ENCODE peak calls at places on chromosome 3, in five cellular contexts. N is OCI-LY7, Z is mammary epithelial cell, J is IMR-90, C is K562. E is an unnamed sample.

GRCh38 chr3:184742676-184743135 is 30.8 kb upstream of the MAGEF1 start:
- DNase-seq in N (no peak), Z (no peak), J (no peak), C (peak), E (no peak)

GRCh38 chr3:178419078-178419477 is 117.2 kb upstream of the KCNMB2 start:
- DNase-seq in N (no peak), Z (peak), J (peak), C (no peak), E (no peak)

GRCh38 chr3:114745322-114746240 is 401.5 kb downstream of the ZBTB20 start:
- DNase-seq in N (no peak), Z (peak), J (peak), C (no peak), E (no peak)

GRCh38 chr3:106611841-106612240 is 743.0 kb upstream of the CBLB start:
- DNase-seq in N (no peak), Z (no peak), J (no peak), C (no peak), E (no peak)

GRCh38 chr3:16448691-16449090 is 64.8 kb downstream of the RFTN1 start:
- DNase-seq in N (peak), Z (peak), J (peak), C (no peak), E (peak)

GRCh38 chr3:142809259-142809658 is 79.6 kb downstream of the PCOLCE2 start:
- DNase-seq in N (no peak), Z (no peak), J (no peak), C (no peak), E (no peak)

GRCh38 chr3:15794842-15795562 is 2.8 kb downstream of the ANKRD28 start:
- DNase-seq in N (no peak), Z (no peak), J (no peak), C (no peak), E (no peak)

GRCh38 chr3:180989291-180990163 is at the start of gene DNAJC19:
- DNase-seq in N (peak), Z (peak), J (peak), C (peak), E (peak)

GRCh38 chr3:157782236-157782635 is 279.0 kb upstream of the VEPH1 start:
- DNase-seq in N (no peak), Z (no peak), J (peak), C (no peak), E (no peak)

GRCh38 chr3:13064964-13065363 is 8.3 kb downstream of the IQSEC1 start:
- DNase-seq in N (no peak), Z (no peak), J (no peak), C (no peak), E (no peak)

GRCh38 chr3:115905871-115906270 is 282.6 kb downstream of the GAP43 start:
- DNase-seq in N (no peak), Z (no peak), J (no peak), C (no peak), E (no peak)

GRCh38 chr3:58535531-58536500 is 1.2 kb downstream of the ACOX2 start:
- DNase-seq in N (no peak), Z (peak), J (no peak), C (peak), E (no peak)

GRCh38 chr3:126971891-126972351 is 11.0 kb upstream of the PLXNA1 start:
- DNase-seq in N (no peak), Z (no peak), J (peak), C (no peak), E (no peak)

GRCh38 chr3:187017511-187018230 is 87.3 kb downstream of the ST6GAL1 start:
- DNase-seq in N (no peak), Z (no peak), J (no peak), C (no peak), E (no peak)

GRCh38 chr3:30421261-30421660 is 185.1 kb upstream of the TGFBR2 start:
- DNase-seq in N (no peak), Z (peak), J (peak), C (no peak), E (no peak)

GRCh38 chr3:192060160-192060783 is 599.3 kb downstream of the PYDC2 start:
- DNase-seq in N (no peak), Z (no peak), J (no peak), C (no peak), E (no peak)

GRCh38 chr3:128416578-128417150 is 50.0 kb downstream of the DNAJB8 start:
- DNase-seq in N (no peak), Z (peak), J (peak), C (peak), E (no peak)

GRCh38 chr3:119034256-119035013 is at the start of gene IGSF11:
- DNase-seq in N (peak), Z (peak), J (peak), C (peak), E (no peak)

GRCh38 chr3:117278424-117279190 is 569.0 kb downstream of the TUSC7 start:
- DNase-seq in N (no peak), Z (no peak), J (peak), C (no peak), E (no peak)

GRCh38 chr3:146274833-146275232 is 23.9 kb upstream of the PLSCR4 start:
- DNase-seq in N (no peak), Z (peak), J (peak), C (no peak), E (no peak)

GRCh38 chr3:57036952-57037351 is 23.5 kb upstream of the SPATA12 start:
- DNase-seq in N (no peak), Z (no peak), J (no peak), C (no peak), E (no peak)

GRCh38 chr3:117600112-117600511 is 890.5 kb downstream of the TUSC7 start:
- DNase-seq in N (peak), Z (no peak), J (no peak), C (no peak), E (no peak)

GRCh38 chr3:104066658-104067057 is 1300.1 kb upstream of the ALCAM start:
- DNase-seq in N (no peak), Z (peak), J (no peak), C (no peak), E (no peak)

GRCh38 chr3:167736264-167736787 is 805 bp downstream of the SERPINI1 start:
- DNase-seq in N (no peak), Z (no peak), J (no peak), C (no peak), E (no peak)

GRCh38 chr3:135081451-135082434 is 286.7 kb downstream of the EPHB1 start:
- DNase-seq in N (no peak), Z (no peak), J (no peak), C (no peak), E (no peak)

GRCh38 chr3:185825639-185826481 is 1.0 kb upstream of the IGF2BP2 start:
- DNase-seq in N (peak), Z (peak), J (peak), C (peak), E (no peak)
- H2AFZ ChIP-seq in N (no peak), Z (peak), J (peak), C (peak), E (peak)

DNA sequence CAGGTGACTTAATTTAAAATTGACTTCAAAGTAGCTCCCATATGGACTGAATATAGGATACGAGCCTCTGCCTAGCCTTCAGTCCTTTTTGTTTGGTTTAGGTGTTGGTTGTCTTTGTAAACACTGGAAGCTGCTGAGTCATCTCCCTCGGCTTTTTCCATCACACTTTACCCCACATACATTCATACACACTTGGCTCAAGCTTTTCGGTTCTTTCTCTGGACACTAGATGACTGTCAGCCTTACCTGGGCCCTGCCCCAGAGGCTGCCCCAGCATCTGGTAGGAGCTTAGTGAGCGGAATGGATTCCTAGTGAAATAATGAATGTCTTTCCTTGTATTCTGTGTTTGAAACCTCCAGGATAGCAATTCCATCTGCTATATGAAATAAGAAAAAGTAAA is 201.4 kb upstream of the IL12A start:
- DNase-seq in N (no peak), Z (peak), J (peak), C (no peak), E (no peak)
- H2AFZ ChIP-seq in N (no peak), Z (no peak), J (no peak), C (no peak), E (no peak)

DNA sequence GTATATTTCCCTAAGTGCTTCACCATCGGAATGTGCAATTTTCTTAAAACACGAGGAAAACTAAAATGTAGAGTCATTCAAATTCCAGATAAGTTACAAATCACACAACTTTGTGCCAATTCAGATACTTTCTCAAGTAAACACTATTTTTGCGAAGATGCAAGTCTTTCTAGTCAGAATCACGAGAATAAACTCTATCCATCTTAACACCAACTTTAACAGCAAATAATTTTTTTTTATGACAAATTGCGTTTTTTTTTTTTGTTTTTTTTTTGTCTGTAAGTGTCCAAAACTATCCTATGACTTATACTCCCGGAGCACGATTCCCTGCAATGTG is 1.3 kb downstream of the STAG1 start:
- DNase-seq in N (no peak), Z (no peak), J (peak), C (no peak), E (no peak)
- H2AFZ ChIP-seq in N (peak), Z (peak), J (peak), C (peak), E (peak)

GRCh38 chr3:139202226-139202958 is 141.4 kb upstream of the MRPS22 start:
- DNase-seq in N (peak), Z (peak), J (no peak), C (peak), E (no peak)

GRCh38 chr3:139199421-139200010 is 144.3 kb upstream of the MRPS22 start:
- DNase-seq in N (no peak), Z (no peak), J (no peak), C (no peak), E (no peak)

GRCh38 chr3:139202959-139203349 is 140.9 kb upstream of the MRPS22 start:
- DNase-seq in N (no peak), Z (no peak), J (no peak), C (no peak), E (no peak)

GRCh38 chr3:139203752-139204151 is 140.1 kb upstream of the MRPS22 start:
- DNase-seq in N (no peak), Z (no peak), J (no peak), C (no peak), E (no peak)

DNA sequence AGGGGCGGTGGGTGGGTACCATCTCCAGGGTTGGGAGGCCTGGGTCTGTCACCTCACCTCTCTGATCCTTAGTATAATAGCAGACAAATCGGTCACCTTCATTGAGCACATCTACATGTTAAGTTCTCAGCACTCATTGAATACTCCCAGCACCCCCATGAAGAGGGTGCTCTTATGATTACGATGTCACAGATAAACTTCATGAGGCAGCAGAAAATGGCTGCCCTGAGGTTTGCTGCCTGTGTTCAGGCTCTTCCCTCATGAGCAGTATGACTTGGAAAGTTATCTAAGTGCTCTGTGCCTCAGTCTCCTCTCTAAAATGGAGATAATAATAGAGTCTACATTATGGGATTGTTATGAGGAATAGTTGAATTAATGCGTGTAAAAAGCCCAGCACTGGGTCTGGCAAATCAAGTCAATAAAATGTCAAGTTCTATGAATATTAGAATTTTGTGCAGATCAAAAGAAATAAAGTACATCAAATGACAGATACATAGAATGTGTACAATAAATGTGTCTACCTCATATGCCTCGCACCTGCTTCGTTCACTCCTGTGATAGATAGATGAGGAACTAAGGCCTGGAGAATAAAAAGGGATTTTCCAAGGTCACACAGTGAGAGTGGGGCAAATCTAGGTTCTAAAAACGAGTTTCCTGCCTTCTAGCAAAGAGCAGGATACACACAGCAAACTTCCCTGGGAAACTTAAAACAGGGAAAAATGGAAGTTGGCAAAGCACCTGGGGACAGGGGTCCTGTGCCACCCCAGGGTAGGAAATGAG is 142.2 kb upstream of the MRPS22 start:
- DNase-seq in N (no peak), Z (no peak), J (no peak), C (no peak), E (no peak)
- H2AFZ ChIP-seq in N (no peak), Z (no peak), J (no peak), C (peak), E (no peak)

GRCh38 chr3:5581743-5582142 is 394.2 kb downstream of the EDEM1 start:
- DNase-seq in N (no peak), Z (no peak), J (no peak), C (no peak), E (no peak)
- H2AFZ ChIP-seq in N (no peak), Z (no peak), J (no peak), C (no peak), E (no peak)

GRCh38 chr3:143881102-143881501 is 32.8 kb upstream of the SLC9A9 start:
- DNase-seq in N (no peak), Z (no peak), J (no peak), C (no peak), E (no peak)

DNA sequence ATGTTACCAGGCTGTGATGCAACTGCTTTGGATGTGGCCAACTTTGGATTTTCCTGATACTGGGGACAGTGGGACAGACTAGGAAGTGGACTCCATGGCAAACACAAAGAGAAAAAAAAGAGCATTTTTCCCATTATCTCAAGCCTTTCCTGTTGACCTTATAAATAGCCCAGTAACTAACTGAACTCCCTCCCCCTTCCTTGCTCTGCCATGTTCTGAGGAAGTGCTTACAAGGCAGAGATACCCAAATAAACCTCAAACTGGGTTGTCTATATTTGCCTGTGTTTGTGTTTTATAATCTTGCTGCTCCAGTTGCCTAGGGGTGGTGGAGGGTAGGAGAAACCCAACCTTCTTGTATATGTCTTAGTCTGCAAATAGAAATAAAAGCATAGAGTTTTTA is 27.3 kb upstream of the SLC9A9 start:
- DNase-seq in N (no peak), Z (no peak), J (no peak), C (no peak), E (no peak)
- H2AFZ ChIP-seq in N (no peak), Z (no peak), J (no peak), C (no peak), E (no peak)

GRCh38 chr3:88410259-88410658 is 260.5 kb downstream of the C3orf38 start:
- DNase-seq in N (no peak), Z (no peak), J (no peak), C (no peak), E (no peak)

GRCh38 chr3:88408935-88409334 is 259.2 kb downstream of the C3orf38 start:
- DNase-seq in N (no peak), Z (no peak), J (no peak), C (no peak), E (no peak)

GRCh38 chr3:88418219-88418618 is 268.5 kb downstream of the C3orf38 start:
- DNase-seq in N (no peak), Z (no peak), J (no peak), C (no peak), E (no peak)

GRCh38 chr3:88408097-88408496 is 258.3 kb downstream of the C3orf38 start:
- DNase-seq in N (no peak), Z (no peak), J (no peak), C (no peak), E (no peak)

GRCh38 chr3:88412346-88412745 is 262.6 kb downstream of the C3orf38 start:
- DNase-seq in N (no peak), Z (no peak), J (no peak), C (no peak), E (no peak)
- H2AFZ ChIP-seq in N (no peak), Z (no peak), J (no peak), C (no peak), E (no peak)

DNA sequence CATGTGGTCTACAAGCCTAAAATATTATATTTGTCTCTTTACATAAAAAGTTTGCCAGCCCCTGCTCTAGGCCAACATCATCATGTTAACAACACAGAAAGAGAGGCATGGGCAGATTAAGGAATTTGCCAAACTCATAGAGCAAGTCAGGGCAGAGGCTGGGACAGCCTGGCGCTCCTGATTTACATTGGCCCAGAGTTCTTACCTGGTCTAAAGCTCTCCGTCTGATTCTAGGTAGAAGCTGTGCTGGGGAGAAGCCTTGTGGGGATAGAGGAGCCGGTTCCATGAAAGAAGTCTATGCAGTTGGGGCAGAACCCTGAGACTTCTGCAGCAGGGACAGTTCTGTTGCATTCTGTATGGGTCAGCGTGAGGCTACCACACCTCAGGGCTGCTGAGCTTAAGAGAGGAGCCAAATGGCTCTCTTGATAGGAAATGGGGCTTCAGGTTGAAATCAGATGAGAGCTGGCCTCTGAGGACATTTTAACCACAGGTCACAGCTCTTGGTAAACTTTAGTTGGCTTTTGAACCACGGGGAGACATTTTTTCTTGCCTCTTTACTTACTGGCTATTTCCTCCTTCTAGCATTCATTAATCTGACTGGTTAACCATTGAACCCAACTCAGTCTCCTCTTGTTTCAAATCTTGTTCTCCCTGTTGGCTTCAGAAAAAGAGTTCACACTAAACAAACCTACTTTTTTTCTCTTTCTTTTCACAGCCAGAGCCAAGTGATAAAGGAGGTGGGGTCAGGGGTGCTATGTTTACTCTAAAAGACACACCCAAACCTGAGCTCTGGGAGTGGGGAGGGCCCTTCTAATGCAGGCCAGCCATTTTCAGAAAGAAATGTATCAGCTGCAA is 250.7 kb downstream of the OPA1 start:
- DNase-seq in N (no peak), Z (no peak), J (no peak), C (peak), E (no peak)
- H2AFZ ChIP-seq in N (peak), Z (peak), J (no peak), C (peak), E (peak)

DNA sequence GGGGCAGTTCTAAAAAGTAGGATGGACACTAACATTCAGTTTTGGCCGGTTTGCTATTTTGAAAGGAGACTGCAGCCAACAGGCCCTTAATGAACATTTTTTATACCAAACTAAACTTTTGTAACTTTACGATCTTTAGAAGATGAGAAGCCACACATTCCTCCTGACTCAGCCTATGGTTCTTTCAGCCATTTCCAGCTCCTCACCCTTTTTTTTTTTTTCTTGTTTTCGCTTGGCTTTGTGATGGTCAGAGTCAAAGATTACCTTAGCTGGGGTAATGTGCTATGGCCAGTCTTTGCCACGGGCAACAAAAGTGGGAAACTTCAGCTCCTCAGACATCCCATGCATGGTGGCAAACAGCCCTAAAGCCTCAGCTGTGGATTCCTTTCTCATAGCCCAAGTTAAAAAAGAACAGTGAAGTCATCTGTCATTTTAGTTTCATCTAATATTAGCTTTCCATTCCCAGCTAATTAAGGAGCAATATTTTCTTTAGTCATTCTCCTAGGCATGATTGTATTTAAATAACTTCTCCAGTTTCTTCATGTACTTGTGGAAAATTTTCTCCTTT is 368.7 kb downstream of the MFSD1 start:
- DNase-seq in N (no peak), Z (no peak), J (peak), C (no peak), E (no peak)
- H2AFZ ChIP-seq in N (no peak), Z (peak), J (no peak), C (no peak), E (no peak)